ENCODE peak calls at places on chromosomes 2 and 18, in eight cellular contexts. S, T, B, P, A, E, K and J are unnamed samples.

GRCh38 chr2:45943231-45944044 is 292.0 kb downstream of the PRKCE start:
- DNase-seq in A (no peak), T (no peak), P (no peak), E (no peak), K (no peak), S (no peak), B (no peak), J (no peak)

GRCh38 chr18:60500960-60501359 is 128.4 kb upstream of the MC4R start:
- DNase-seq in E (no peak), B (no peak), S (no peak), T (no peak), P (no peak), A (no peak), K (no peak), J (peak)

GRCh38 chr2:120611961-120612360 is 123.7 kb upstream of the GLI2 start:
- DNase-seq in K (no peak), T (no peak), A (no peak), P (no peak), E (no peak), S (no peak), B (no peak), J (no peak)

GRCh38 chr2:174009488-174010223 is 44.5 kb upstream of the SP3 start:
- DNase-seq in E (no peak), K (no peak), S (no peak), B (no peak), T (no peak), P (no peak), A (no peak), J (no peak)

GRCh38 chr2:58970365-58970764 is 729.2 kb upstream of the FANCL start:
- DNase-seq in A (no peak), S (no peak), K (no peak), T (no peak), B (no peak), P (no peak), E (no peak), J (no peak)

GRCh38 chr2:237091779-237092436 is 6.2 kb downstream of the COPS8 start:
- DNase-seq in K (no peak), B (no peak), S (no peak), E (no peak), A (no peak), T (peak), P (no peak), J (no peak)

GRCh38 chr2:113228991-113229716 is 49.6 kb downstream of the PAX8 start:
- DNase-seq in B (no peak), K (no peak), A (no peak), P (no peak), S (no peak), T (no peak), E (no peak), J (no peak)

GRCh38 chr2:17934721-17935120 is 56.3 kb downstream of the KCNS3 start:
- DNase-seq in B (no peak), A (peak), E (no peak), T (no peak), S (no peak), K (no peak), P (no peak), J (no peak)

GRCh38 chr2:191382801-191383200 is 137.6 kb downstream of the MYO1B start:
- DNase-seq in T (no peak), S (no peak), P (no peak), K (peak), B (peak), A (no peak), E (peak), J (peak)

GRCh38 chr18:4069183-4069582 is 385.9 kb downstream of the DLGAP1 start:
- DNase-seq in A (no peak), S (no peak), E (no peak), P (no peak), B (no peak), T (no peak), K (no peak), J (no peak)

GRCh38 chr18:25164837-25165791 is 186.9 kb downstream of the ZNF521 start:
- DNase-seq in B (no peak), P (peak), K (no peak), T (no peak), E (no peak), A (no peak), S (no peak), J (no peak)

GRCh38 chr2:69309336-69310048 is 77.5 kb downstream of the GFPT1 start:
- DNase-seq in A (peak), S (no peak), E (peak), T (peak), P (peak), B (peak), K (peak), J (no peak)

GRCh38 chr2:46815121-46815802 is 100.3 kb downstream of the MCFD2 start:
- DNase-seq in P (no peak), A (no peak), B (no peak), T (no peak), S (no peak), E (no peak), K (no peak), J (no peak)

GRCh38 chr18:53883771-53884170 is 340.7 kb downstream of the MBD2 start:
- DNase-seq in K (no peak), S (no peak), A (no peak), B (no peak), E (no peak), T (no peak), P (no peak), J (no peak)

GRCh38 chr2:224401641-224402342 is at the start of gene FAM124B:
- DNase-seq in T (peak), E (peak), P (no peak), B (no peak), A (peak), K (no peak), S (peak), J (no peak)

GRCh38 chr2:233822101-233822771 is 32.1 kb downstream of the HJURP start:
- DNase-seq in S (no peak), B (no peak), K (no peak), T (peak), A (peak), E (peak), P (no peak), J (no peak)

GRCh38 chr2:164737612-164738081 is 104.0 kb downstream of the COBLL1 start:
- DNase-seq in A (peak), K (peak), S (peak), E (peak), P (peak), B (peak), T (peak), J (peak)

GRCh38 chr2:236309669-236310029 is 45.4 kb upstream of the ASB18 start:
- DNase-seq in B (no peak), K (peak), P (no peak), T (no peak), S (no peak), E (no peak), A (no peak), J (no peak)

GRCh38 chr2:238942941-238943715 is 95.2 kb downstream of the TWIST2 start:
- DNase-seq in A (no peak), E (no peak), P (no peak), K (no peak), B (no peak), T (no peak), S (peak), J (no peak)

GRCh38 chr2:238946586-238947242 is 98.8 kb downstream of the TWIST2 start:
- DNase-seq in E (no peak), K (no peak), A (no peak), P (no peak), T (peak), B (no peak), S (no peak), J (no peak)

GRCh38 chr2:238947243-238947760 is 99.4 kb downstream of the TWIST2 start:
- DNase-seq in P (no peak), T (peak), S (no peak), A (no peak), B (no peak), E (no peak), K (no peak), J (no peak)

GRCh38 chr2:238947920-238948710 is 100.2 kb downstream of the TWIST2 start:
- DNase-seq in E (no peak), K (peak), T (peak), S (peak), A (peak), P (peak), B (no peak), J (no peak)

DNA sequence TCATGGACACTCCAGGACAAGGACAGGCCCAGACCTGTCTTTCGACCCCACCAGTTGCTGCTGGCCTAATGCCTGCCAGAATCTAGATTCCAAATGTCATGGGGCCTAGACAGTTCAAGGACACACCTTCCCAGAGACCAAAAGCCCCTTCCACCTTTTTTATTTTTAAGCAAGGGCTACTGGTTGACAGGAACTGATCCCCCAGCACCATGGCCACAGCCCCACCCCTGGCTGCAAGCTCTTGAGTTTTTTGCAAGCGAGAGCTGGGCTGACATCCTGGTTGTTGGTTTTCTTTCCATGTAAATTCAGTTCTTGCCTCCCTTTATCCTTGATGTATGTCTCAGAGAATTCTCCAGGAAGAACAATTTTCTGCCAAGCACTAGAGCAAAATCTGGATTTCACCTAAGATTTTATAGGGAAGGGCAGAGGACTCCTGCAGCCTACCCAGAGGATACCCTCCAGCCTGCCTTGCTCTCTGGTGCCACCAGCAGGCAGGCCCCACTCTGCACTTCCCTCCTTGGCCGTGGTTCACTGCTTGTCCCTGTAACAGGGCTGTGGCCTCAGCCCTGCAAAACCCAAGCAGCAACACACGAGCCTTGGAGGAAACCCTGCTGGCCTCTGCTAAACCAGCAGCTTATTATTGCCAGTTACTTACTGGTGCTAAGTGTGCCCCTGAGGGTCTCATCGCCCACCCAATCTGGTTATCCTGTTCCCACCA is 97.7 kb downstream of the TWIST2 start:
- DNase-seq in K (peak), A (peak), P (peak), S (peak), E (peak), T (peak), B (no peak), J (no peak)
- TF ChIP-seq CTCF in K (peak), A (peak), P (no peak), S (peak), E (peak), T (peak), B (peak), J (peak)

DNA sequence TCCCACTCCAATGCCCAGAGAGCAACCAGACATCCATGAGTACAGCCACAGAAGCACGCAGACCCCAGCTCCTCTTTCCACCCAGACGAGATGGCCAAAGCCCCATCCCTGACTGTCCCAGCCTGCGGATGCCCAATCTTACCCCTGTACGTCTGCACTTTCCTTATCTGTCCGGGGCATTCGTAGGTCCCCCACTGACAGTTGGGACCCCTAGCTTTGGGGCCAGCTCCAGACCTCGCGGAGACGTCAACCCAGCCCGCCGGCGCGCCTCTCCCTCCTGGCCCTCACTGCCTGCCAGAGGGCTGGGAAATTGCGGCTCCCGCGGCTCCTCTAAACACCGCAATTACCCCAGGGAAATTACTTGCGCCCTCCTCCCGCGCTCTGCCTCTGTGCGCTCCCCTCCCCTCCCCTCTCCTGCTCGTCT is 2.3 kb downstream of the ECEL1 start:
- DNase-seq in S (no peak), P (no peak), E (no peak), B (no peak), A (no peak), T (peak), K (no peak), J (no peak)
- H3K4me3 ChIP-seq in S (no peak), P (peak), E (no peak), B (no peak), A (no peak), T (no peak), K (no peak), J (no peak)

GRCh38 chr2:74458957-74459290 is 686 bp downstream of the WBP1 start:
- DNase-seq in P (no peak), A (no peak), E (no peak), K (no peak), B (no peak), S (no peak), T (no peak), J (no peak)

GRCh38 chr2:74462054-74462785 is 3.0 kb downstream of the MOGS start:
- DNase-seq in S (no peak), K (no peak), A (no peak), B (no peak), P (no peak), T (no peak), E (no peak), J (no peak)

GRCh38 chr2:74459377-74460118 is 1.3 kb downstream of the WBP1 start:
- DNase-seq in T (no peak), B (no peak), K (no peak), P (no peak), A (no peak), S (no peak), E (no peak), J (no peak)

GRCh38 chr2:74462786-74463105 is 2.4 kb downstream of the MOGS start:
- DNase-seq in A (no peak), E (no peak), S (no peak), P (no peak), K (no peak), B (no peak), T (no peak), J (no peak)

DNA sequence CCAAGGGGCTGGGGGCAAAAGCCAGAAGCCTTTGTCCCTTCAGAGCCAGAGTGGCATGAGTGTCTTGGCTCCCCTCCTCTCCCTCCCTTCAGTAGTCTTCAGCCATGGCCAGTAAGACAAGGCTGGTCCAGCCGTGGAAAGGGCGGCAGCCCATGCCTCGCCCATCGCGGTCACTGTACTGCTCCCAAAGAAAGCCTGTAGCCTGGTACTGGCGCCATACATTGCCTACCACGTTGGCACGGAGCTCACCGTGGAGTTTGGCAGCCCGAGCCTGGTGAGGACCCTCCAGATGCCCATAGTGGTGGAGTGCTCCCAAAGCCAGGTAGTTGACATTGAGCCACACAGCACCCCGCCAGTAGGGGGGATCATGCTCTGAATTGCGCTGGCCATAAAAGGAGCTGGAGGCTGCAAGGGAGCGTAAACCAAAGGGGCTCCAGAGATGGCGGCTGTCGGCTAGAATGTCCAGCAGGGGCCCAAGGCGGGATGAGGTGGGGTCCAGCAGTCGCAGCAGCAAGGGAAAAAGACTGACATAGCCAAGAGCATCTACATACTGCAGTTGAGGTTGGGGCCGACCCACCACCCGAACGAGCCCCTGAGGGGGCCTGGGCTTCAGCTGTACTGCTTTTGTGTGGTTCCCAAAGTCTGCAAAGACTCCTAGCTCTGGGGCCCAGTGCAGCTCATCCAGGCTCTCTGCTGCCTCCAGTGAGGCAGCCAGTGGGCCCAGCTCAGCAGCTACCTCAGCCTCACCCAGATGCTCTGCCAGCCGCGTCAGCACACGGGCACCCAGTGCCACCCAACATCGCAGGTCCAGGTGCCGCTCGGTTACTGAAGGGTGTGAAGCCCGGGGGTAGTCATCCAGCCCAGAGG is 3.2 kb downstream of the WBP1 start:
- DNase-seq in B (no peak), A (no peak), T (no peak), S (no peak), P (no peak), K (peak), E (no peak), J (no peak)
- TF ChIP-seq CTCF in B (no peak), A (no peak), T (no peak), S (no peak), P (no peak), K (peak), E (no peak), J (no peak)

GRCh38 chr18:58870621-58871020 is 5.9 kb downstream of the ZNF532 start:
- DNase-seq in T (peak), P (no peak), E (no peak), B (no peak), K (no peak), S (no peak), A (no peak), J (no peak)
- H3K4me3 ChIP-seq in T (no peak), P (no peak), E (no peak), B (no peak), K (no peak), S (no peak), A (no peak), J (no peak)

DNA sequence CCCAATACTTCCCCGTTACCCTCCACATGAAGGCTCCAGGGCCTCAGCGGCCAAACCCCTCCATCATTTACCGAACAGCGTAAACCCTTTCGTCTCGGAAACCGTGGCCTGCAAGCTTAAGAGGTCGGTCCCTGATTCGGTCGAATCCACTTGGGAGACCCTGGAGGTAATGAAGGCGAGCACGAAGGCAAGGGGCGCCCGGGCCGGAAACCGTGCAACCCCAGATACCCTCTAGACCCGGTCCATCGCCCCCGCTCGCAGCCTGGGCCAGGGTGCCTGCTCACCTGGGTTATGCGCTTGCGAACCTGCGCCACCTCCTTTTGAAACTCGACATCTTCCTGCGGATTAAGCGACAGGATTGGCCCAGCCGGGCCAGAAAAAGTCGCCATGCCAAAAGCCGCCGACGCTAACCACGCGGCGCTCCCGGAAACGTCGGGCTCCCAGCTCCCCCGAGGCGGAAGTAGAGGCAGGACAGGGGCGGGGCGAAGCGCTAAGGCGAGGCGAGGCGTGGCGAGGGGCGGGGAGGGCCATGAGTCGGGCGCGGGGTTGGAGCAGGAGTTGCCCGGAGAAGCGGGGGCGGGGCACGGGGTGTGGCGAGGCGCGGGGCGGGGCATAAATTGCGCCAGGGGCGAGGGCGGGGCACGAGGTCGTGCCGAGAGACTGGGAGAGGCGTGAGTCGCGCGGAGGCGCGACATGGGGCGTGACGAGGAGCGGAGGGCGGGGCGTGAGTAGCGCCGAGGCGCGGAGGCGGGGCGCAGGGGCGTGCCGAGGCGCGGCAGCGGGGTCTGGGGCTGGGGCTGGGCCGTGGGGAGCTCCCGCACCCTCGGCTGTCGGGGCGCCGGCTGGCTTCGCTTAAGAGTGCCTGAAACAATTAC is at the start of gene NIFK:
- DNase-seq in K (peak), A (peak), T (peak), E (peak), P (peak), S (peak), B (peak), J (peak)
- TF ChIP-seq CTCF in K (no peak), A (no peak), T (no peak), E (no peak), P (no peak), S (no peak), B (no peak), J (no peak)